ENCODE peak calls at places on chromosomes 3 and 15, in four cellular contexts. O is foreskin keratinocyte, Z is IMR-90, L is heart right ventricle. I is an unnamed sample.

GRCh38 chr3:46264002-46264401 is 21.7 kb downstream of the CCR3 start:
- ATAC-seq in Z (no peak), O (no peak), L (no peak), I (no peak)

GRCh38 chr3:111691293-111691909 is 96.3 kb upstream of the ZBED2 start:
- ATAC-seq in L (peak; percentile 59), Z (peak; percentile 64), O (peak; percentile 42), I (no peak)

GRCh38 chr3:71245971-71246860 is 337.3 kb downstream of the FOXP1 start:
- ATAC-seq in L (peak; percentile 28), O (no peak), Z (peak; percentile 9), I (no peak)

GRCh38 chr3:147129665-147130064 is 276.7 kb downstream of the ZIC4 start:
- ATAC-seq in L (no peak), Z (no peak), O (no peak), I (no peak)

GRCh38 chr3:184240384-184241140 is 8.2 kb downstream of the ALG3 start:
- ATAC-seq in Z (peak; percentile 63), L (no peak), O (no peak), I (no peak)

GRCh38 chr3:191290311-191291025 is 38.7 kb upstream of the CCDC50 start:
- ATAC-seq in Z (no peak), L (no peak), O (no peak), I (no peak)

GRCh38 chr15:49343546-49343945 is 79.5 kb upstream of the FGF7 start:
- ATAC-seq in O (no peak), L (no peak), Z (no peak), I (no peak)

GRCh38 chr3:152350764-152351163 is 82.0 kb downstream of the MBNL1 start:
- ATAC-seq in O (no peak), Z (no peak), L (no peak), I (no peak)

GRCh38 chr3:171851685-171852084 is 8.5 kb downstream of the TMEM212 start:
- ATAC-seq in O (peak; percentile 67), Z (no peak), L (no peak), I (no peak)

GRCh38 chr3:48564667-48565066 is 1.1 kb upstream of the UCN2 start:
- ATAC-seq in L (no peak), Z (no peak), O (no peak), I (no peak)

GRCh38 chr15:60006203-60006782 is 2.2 kb downstream of the FOXB1 start:
- ATAC-seq in Z (peak; percentile 85), L (peak; percentile 49), O (peak; percentile 50), I (no peak)

GRCh38 chr15:46146002-46146401 is 511.2 kb downstream of the SQOR start:
- ATAC-seq in L (no peak), O (no peak), Z (no peak), I (no peak)

GRCh38 chr3:31724681-31725080 is 192.0 kb downstream of the STT3B start:
- ATAC-seq in Z (peak; percentile 61), O (peak; percentile 55), L (no peak), I (no peak)

GRCh38 chr3:122383915-122384697 is at the start of gene FAM162A:
- ATAC-seq in L (peak; percentile 98), O (peak; percentile 94), Z (peak; percentile 97), I (peak; percentile 97)

GRCh38 chr15:100229181-100230163 is 112.3 kb downstream of the ADAMTS17 start:
- ATAC-seq in O (no peak), L (no peak), Z (no peak), I (no peak)